ENCODE peak calls at places on chromosomes 2 and 18, in five cellular contexts. R is OCI-LY7, L is heart left ventricle, Q is chondrocyte, T is choroid plexus epithelial cell. B is an unnamed sample.

GRCh38 chr2:144683063-144683740 is 163.3 kb upstream of the ZEB2 start:
- DNase-seq in R (no peak), L (no peak), Q (no peak), T (no peak), B (no peak)

GRCh38 chr2:180990337-180990736 is 9.9 kb downstream of the UBE2E3 start:
- DNase-seq in T (no peak), Q (no peak), R (no peak), L (no peak), B (no peak)

GRCh38 chr2:101987832-101988231 is 3.9 kb upstream of the IL1R2 start:
- DNase-seq in R (no peak), Q (no peak), L (no peak), T (no peak), B (no peak)

GRCh38 chr18:76209597-76209996 is 285.4 kb downstream of the ZNF516 start:
- DNase-seq in T (no peak), L (no peak), R (no peak), Q (no peak), B (peak; percentile 19)

GRCh38 chr2:158507141-158507540 is 50.4 kb downstream of the PKP4 start:
- DNase-seq in T (no peak), L (no peak), R (no peak), Q (no peak), B (no peak)

GRCh38 chr2:229392214-229392613 is 121.1 kb upstream of the PID1 start:
- DNase-seq in L (no peak), R (no peak), Q (no peak), T (peak; percentile 63), B (no peak)

GRCh38 chr2:191262436-191262835 is 17.2 kb downstream of the MYO1B start:
- DNase-seq in Q (no peak), T (peak; percentile 41), R (no peak), L (no peak), B (no peak)

GRCh38 chr2:238418999-238419546 is 7.7 kb upstream of the ASB1 start:
- DNase-seq in L (no peak), R (no peak), Q (no peak), T (peak; percentile 45), B (no peak)

GRCh38 chr2:188042412-188042811 is 249.3 kb upstream of the GULP1 start:
- DNase-seq in R (no peak), L (no peak), Q (no peak), T (peak; percentile 78), B (no peak)

GRCh38 chr2:55891671-55892071 is 31.9 kb downstream of the EFEMP1 start:
- DNase-seq in R (no peak), L (no peak), Q (no peak), T (no peak), B (no peak)

GRCh38 chr2:147996828-147997227 is 23.7 kb downstream of the ORC4 start:
- DNase-seq in R (no peak), Q (no peak), T (no peak), L (no peak), B (no peak)

GRCh38 chr2:138356178-138356577 is 145.4 kb upstream of the SPOPL start:
- DNase-seq in L (no peak), Q (no peak), T (peak; percentile 34), R (no peak), B (no peak)

GRCh38 chr2:240567137-240567871 is 980 bp upstream of the RNPEPL1 start:
- DNase-seq in R (no peak), Q (peak; percentile 74), T (peak; percentile 27), L (peak; percentile 44), B (peak; percentile 48)

GRCh38 chr2:148527488-148528340 is 116.8 kb upstream of the EPC2 start:
- DNase-seq in T (no peak), Q (no peak), R (no peak), L (no peak), B (peak; percentile 43)

GRCh38 chr2:75646090-75646582 is 447 bp upstream of the MRPL19 start:
- DNase-seq in R (no peak), L (no peak), T (no peak), Q (no peak), B (peak; percentile 5)

GRCh38 chr18:58965930-58966662 is 101.4 kb downstream of the ZNF532 start:
- DNase-seq in T (no peak), L (no peak), R (peak; percentile 24), Q (no peak), B (no peak)

DNA sequence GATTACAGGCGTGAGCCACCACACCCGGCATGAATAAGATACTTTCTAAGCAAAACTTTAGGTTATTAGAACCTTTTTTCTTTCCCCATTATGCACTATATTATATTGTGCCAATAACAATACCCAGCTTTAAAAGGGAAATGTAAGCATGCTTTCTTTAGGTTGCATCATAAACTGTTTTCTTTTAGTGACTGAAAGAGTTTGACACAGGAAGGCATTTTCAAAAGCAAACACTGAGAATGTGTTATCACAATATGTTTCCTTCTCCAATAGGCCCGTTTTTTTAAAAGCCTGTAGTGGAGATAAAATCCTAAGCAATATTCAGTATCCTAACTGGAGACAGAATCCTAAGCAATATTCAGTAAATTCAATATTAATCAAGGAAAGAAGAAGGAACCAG is 16.7 kb upstream of the EPB41L5 start:
- DNase-seq in R (no peak), Q (no peak), L (no peak), T (peak; percentile 50), B (no peak)
- TF ChIP-seq CTCF in R (no peak), Q (no peak), L (no peak), T (no peak), B (no peak)

GRCh38 chr18:11830585-11830984 is 20.6 kb upstream of the CHMP1B start:
- DNase-seq in T (no peak), L (no peak), Q (no peak), R (no peak), B (no peak)

GRCh38 chr18:11823545-11823944 is 27.7 kb upstream of the CHMP1B start:
- DNase-seq in R (no peak), Q (no peak), L (no peak), T (no peak), B (no peak)

GRCh38 chr18:11827963-11828362 is 23.2 kb upstream of the CHMP1B start:
- DNase-seq in T (no peak), R (no peak), L (no peak), Q (no peak), B (no peak)

GRCh38 chr18:11828772-11829432 is 22.3 kb upstream of the CHMP1B start:
- DNase-seq in R (no peak), T (no peak), Q (no peak), L (no peak), B (no peak)

DNA sequence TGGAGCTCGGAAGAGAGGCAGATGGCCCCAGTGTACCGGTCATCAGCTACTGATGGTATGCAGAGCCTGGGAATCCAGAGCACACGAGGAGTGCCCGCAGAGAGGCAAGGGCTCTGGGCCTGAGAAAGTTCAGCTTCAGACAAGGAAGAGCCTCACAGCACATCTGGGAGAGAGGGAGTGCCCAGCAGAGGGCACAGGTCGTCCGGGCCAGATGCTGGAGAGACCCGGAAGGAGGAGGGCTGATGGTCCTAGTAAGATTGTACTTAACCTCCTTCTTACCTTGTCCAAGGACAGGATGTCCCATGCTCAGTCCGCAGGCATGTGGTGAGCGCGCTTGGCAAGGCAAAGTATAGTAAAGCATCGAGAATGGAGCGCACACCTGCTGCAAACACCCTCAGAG is 24.4 kb upstream of the CHMP1B start:
- DNase-seq in R (peak; percentile 7), Q (no peak), T (no peak), L (no peak), B (no peak)
- TF ChIP-seq CTCF in R (no peak), Q (no peak), T (no peak), L (no peak), B (no peak)

GRCh38 chr2:38076250-38076709 is 329 bp upstream of the CYP1B1 start:
- DNase-seq in Q (no peak), T (peak; percentile 94), R (no peak), L (peak; percentile 77), B (peak; percentile 76)
- TF ChIP-seq CTCF in Q (peak; percentile 82), T (peak; percentile 36), R (no peak), L (peak; percentile 40), B (peak; percentile 63)

GRCh38 chr2:64238799-64239198 is 94.6 kb upstream of the PELI1 start:
- DNase-seq in T (no peak), R (no peak), Q (no peak), L (no peak), B (no peak)

GRCh38 chr2:64234785-64235184 is 90.6 kb upstream of the PELI1 start:
- DNase-seq in Q (no peak), L (no peak), T (no peak), R (no peak), B (no peak)

GRCh38 chr2:64233396-64233922 is 89.2 kb upstream of the PELI1 start:
- DNase-seq in Q (no peak), T (peak; percentile 18), R (no peak), L (no peak), B (no peak)

GRCh38 chr2:64234150-64234549 is 89.9 kb upstream of the PELI1 start:
- DNase-seq in L (no peak), R (no peak), T (no peak), Q (no peak), B (no peak)

DNA sequence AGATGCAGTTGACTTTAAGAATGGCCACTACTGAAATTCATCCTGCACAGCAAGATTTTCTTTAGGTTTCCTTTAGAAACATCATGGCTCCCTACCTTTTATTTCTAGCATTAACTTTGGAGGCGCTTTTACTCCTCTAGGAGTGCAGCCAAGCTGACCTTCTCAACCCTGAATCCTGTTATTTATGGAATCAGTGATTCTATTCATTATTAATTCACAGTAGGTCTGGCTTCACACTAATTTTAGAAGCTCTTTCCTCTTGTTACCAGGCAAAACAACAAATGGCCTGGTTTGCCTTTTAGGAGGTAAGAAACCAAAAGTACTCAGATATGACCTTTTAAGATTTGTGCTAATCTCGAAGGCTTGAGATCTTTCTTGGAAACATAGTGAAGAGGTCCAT is 93.0 kb upstream of the PELI1 start:
- DNase-seq in L (no peak), T (no peak), R (no peak), Q (no peak), B (no peak)
- TF ChIP-seq CTCF in L (no peak), T (no peak), R (no peak), Q (no peak), B (no peak)

GRCh38 chr2:20666364-20667150 is at the start of gene GDF7:
- DNase-seq in L (peak; percentile 55), Q (no peak), T (no peak), R (no peak), B (peak; percentile 37)
- TF ChIP-seq CTCF in L (peak; percentile 13), Q (peak; percentile 78), T (peak; percentile 19), R (peak; percentile 37), B (no peak)

GRCh38 chr18:56645415-56646016 is 5.6 kb upstream of the WDR7 start:
- DNase-seq in T (peak; percentile 33), Q (no peak), L (no peak), R (peak; percentile 51), B (no peak)
- TF ChIP-seq CTCF in T (peak; percentile 58), Q (peak; percentile 82), L (peak; percentile 23), R (peak; percentile 72), B (peak; percentile 68)

GRCh38 chr2:232331071-232331470 is 47.5 kb upstream of the ALPP start:
- DNase-seq in Q (peak; percentile 88), R (no peak), T (no peak), L (peak; percentile 77), B (no peak)

GRCh38 chr2:232332940-232333259 is 45.7 kb upstream of the ALPP start:
- DNase-seq in L (no peak), Q (peak; percentile 64), R (no peak), T (no peak), B (no peak)

GRCh38 chr2:232336241-232336736 is 42.3 kb upstream of the ALPP start:
- DNase-seq in R (no peak), L (no peak), Q (peak; percentile 89), T (no peak), B (no peak)

GRCh38 chr2:232335859-232336215 is 42.7 kb upstream of the ALPP start:
- DNase-seq in Q (no peak), L (no peak), T (no peak), R (no peak), B (no peak)

GRCh38 chr2:232333361-232334135 is 45.0 kb upstream of the ALPP start:
- DNase-seq in Q (peak; percentile 85), T (peak; percentile 34), R (peak; percentile 9), L (no peak), B (no peak)
- TF ChIP-seq CTCF in Q (peak; percentile 74), T (peak; percentile 77), R (peak; percentile 67), L (no peak), B (peak; percentile 10)

B was measured in activated CD8-positive, alpha-beta T cell treated with anti-CD3 and anti-CD28 coated beads for 36 hours.